ENCODE peak calls at places on chromosomes 6 and 20, in four cellular contexts. T is left ventricle myocardium inferior, K is lower leg skin, I is GM20000. H is an unnamed sample.

GRCh38 chr6:129590408-129591022 is 119.5 kb downstream of the ARHGAP18 start:
- DNase-seq in T (no peak), K (no peak), I (no peak), H (no peak)

GRCh38 chr20:46545077-46545826 is 5.2 kb downstream of the OCSTAMP start:
- DNase-seq in T (no peak), K (no peak), I (peak; percentile 60), H (no peak)

GRCh38 chr6:162373192-162373591 is 354.4 kb downstream of the PRKN start:
- DNase-seq in T (no peak), K (no peak), I (no peak), H (no peak)

GRCh38 chr6:109490708-109491107 is 7.7 kb upstream of the ZBTB24 start:
- DNase-seq in T (no peak), K (no peak), I (no peak), H (no peak)

GRCh38 chr20:37147250-37147649 is 31.9 kb upstream of the RPN2 start:
- DNase-seq in T (no peak), K (no peak), I (no peak), H (no peak)

GRCh38 chr6:53746442-53747103 is 48.2 kb upstream of the LRRC1 start:
- DNase-seq in T (no peak), K (no peak), I (no peak), H (no peak)

GRCh38 chr6:84976516-84977420 is 212.4 kb upstream of the TBX18 start:
- DNase-seq in T (no peak), K (no peak), I (no peak), H (no peak)

GRCh38 chr6:3997144-3997770 is 81.7 kb downstream of the FAM217A start:
- DNase-seq in T (no peak), K (no peak), I (no peak), H (no peak)

GRCh38 chr6:108888745-108889144 is 40.5 kb downstream of the ARMC2 start:
- DNase-seq in T (no peak), K (no peak), I (no peak), H (no peak)

GRCh38 chr6:90326404-90327057 is 29.9 kb upstream of the BACH2 start:
- DNase-seq in T (no peak), K (no peak), I (no peak), H (no peak)

GRCh38 chr6:117840541-117840983 is 66.5 kb upstream of the SLC35F1 start:
- DNase-seq in T (no peak), K (no peak), I (peak; percentile 31), H (peak; percentile 30)

GRCh38 chr20:2302369-2302768 is 6.6 kb downstream of the TGM3 start:
- DNase-seq in T (no peak), K (no peak), I (no peak), H (no peak)

GRCh38 chr20:59807909-59808728 is 125.3 kb downstream of the SYCP2 start:
- DNase-seq in T (no peak), K (peak; percentile 9), I (no peak), H (peak; percentile 13)

GRCh38 chr6:48511382-48511781 is 400.4 kb upstream of the PTCHD4 start:
- DNase-seq in T (no peak), K (no peak), I (no peak), H (no peak)

GRCh38 chr20:38249536-38250310 is 10.8 kb downstream of the KIAA1755 start:
- DNase-seq in T (no peak), K (no peak), I (no peak), H (no peak)

GRCh38 chr6:90135672-90136071 is 161.0 kb downstream of the BACH2 start:
- DNase-seq in T (no peak), K (no peak), I (no peak), H (no peak)

GRCh38 chr20:44714701-44715494 is at the start of gene CCN5:
- DNase-seq in T (peak; percentile 92), K (peak; percentile 83), I (no peak), H (no peak)

GRCh38 chr6:29519291-29520010 is 31.7 kb upstream of the MAS1L start:
- DNase-seq in T (no peak), K (no peak), I (no peak), H (no peak)

GRCh38 chr6:98039876-98040605 is 757.0 kb upstream of the MMS22L start:
- DNase-seq in T (no peak), K (no peak), I (no peak), H (no peak)

GRCh38 chr6:142810952-142811514 is 133.9 kb downstream of the HIVEP2 start:
- DNase-seq in T (no peak), K (no peak), I (no peak), H (no peak)

GRCh38 chr20:7859371-7859802 is 80.9 kb downstream of the HAO1 start:
- DNase-seq in T (no peak), K (no peak), I (peak; percentile 16), H (no peak)

GRCh38 chr6:70566751-70567382 is at the start of gene SDHAF4:
- DNase-seq in T (peak; percentile 93), K (peak; percentile 87), I (peak; percentile 96), H (peak; percentile 97)
- TF ChIP-seq CTCF in T (peak; percentile 46), K (no peak), I (no peak), H (no peak)

DNA sequence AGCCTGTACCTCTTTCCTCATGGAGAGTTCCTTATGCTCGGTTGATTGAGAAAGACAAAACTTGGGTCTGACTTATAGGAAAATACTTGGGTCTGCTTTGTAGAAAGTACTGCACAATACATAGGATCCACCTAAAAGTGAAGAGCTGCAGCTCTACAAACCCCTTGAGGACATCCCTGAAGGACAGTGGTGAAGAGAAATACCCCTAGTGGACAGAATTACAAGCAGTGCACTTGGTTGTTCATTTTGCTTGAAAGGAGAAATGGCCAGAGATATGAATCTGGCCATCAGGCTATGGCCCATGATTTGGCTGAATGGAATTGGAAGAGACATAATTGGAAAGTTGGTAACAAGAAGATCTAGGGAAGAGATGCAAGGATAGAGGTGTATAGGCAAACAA is 8.3 kb downstream of the CD24 start:
- DNase-seq in T (no peak), K (no peak), I (no peak), H (no peak)
- TF ChIP-seq CTCF in T (no peak), K (no peak), I (no peak), H (no peak)

DNA sequence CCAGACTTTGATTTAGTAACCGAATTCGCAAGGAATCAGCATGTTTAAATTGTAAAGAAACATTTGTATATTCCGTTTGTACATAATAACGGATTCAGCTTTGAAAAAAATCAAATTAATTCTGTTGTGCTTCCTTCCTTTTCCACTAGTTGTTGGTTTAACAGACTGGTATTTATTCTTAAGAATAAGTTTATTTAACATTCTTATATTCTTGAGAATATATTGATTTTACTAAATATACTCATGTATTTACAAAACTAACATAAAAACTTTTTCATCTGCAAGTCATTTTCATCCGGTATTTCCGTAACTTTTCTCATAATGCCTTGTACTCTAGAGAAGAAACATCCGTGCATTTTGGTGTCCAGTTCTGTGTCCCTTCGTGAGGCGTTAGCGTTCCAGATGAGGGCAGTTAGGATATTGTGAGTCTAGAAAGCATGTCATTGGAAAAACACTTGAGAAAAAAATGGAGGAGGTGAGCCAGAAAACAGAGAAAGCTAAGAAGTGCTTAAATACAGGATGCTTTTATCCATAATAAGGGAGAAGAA is 1.6 kb downstream of the WRNIP1 start:
- DNase-seq in T (no peak), K (no peak), I (no peak), H (no peak)
- TF ChIP-seq CTCF in T (no peak), K (no peak), I (no peak), H (no peak)

GRCh38 chr20:14198416-14198815 is 139.0 kb downstream of the FLRT3 start:
- DNase-seq in T (no peak), K (no peak), I (no peak), H (no peak)
- TF ChIP-seq CTCF in T (no peak), K (no peak), I (no peak), H (no peak)

DNA sequence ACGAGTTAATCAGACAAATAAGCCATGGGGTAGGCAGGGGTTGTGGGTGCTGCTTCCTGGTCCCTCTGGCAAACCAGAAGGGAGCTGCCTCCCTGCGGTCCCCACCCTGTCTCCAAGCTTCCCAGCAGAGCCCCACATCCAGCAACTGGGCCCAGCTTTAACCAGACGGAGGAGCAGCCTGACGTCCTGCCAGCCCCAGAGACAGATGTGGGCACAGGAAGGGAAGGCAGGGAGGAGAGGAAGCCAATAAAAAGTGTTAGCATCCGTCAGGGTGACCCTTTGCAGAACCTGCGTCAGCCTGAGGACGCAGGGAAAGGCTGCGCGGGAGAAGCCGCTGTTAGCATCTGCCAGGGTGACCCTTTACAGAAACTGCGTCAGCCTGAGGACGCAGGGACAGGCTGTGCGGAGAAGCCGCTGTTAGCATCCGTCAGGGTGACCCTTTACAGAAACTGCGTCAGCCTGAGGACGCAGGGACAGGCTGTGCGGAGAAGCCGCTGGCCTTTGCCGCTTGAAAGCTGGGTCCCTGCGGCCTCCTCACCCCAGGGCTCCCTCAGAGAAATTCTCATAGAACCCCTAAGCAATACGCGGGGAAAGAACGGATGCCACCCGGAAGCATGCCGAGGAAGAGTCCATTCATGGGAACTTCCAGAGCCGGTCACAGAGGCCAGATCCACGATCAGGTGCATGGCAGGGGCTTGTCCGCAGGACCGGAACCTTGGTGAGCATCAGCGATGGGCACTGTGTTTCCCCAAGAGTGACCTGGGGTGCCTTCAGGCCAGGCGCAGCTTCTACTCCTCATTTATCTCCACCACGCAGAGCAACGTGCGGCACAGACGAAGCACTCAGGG is 15.9 kb downstream of the DLL1 start:
- DNase-seq in T (no peak), K (no peak), I (no peak), H (no peak)
- TF ChIP-seq CTCF in T (no peak), K (no peak), I (no peak), H (no peak)